ENCODE peak calls at places on chromosomes 12 and 14, in five cellular contexts. P, A, Q, T and U are unnamed samples.
A peak's percentile ranks its signal among the peaks of the same experiment; 100 is the strongest.

GRCh38 chr12:47844264-47845020 is 24.7 kb upstream of the HDAC7 start:
- DNase-seq in P (no peak), A (no peak), Q (no peak), T (no peak), U (no peak)

GRCh38 chr14:37968664-37969225 is 239.0 kb upstream of the SSTR1 start:
- DNase-seq in P (peak; percentile 17), A (no peak), Q (no peak), T (no peak), U (no peak)

GRCh38 chr12:40697566-40698257 is 5.5 kb downstream of the CNTN1 start:
- DNase-seq in P (no peak), A (no peak), Q (no peak), T (no peak), U (no peak)

GRCh38 chr14:35050652-35051051 is 4.6 kb downstream of the FAM177A1 start:
- DNase-seq in P (no peak), A (peak; percentile 48), Q (no peak), T (no peak), U (no peak)

GRCh38 chr12:75655233-75655879 is 143.9 kb upstream of the KRR1 start:
- DNase-seq in P (no peak), A (no peak), Q (no peak), T (no peak), U (no peak)

GRCh38 chr12:15280930-15281329 is 41.4 kb upstream of the PTPRO start:
- DNase-seq in P (no peak), A (no peak), Q (no peak), T (no peak), U (no peak)

GRCh38 chr12:132282950-132283771 is 46.2 kb downstream of the GALNT9 start:
- DNase-seq in P (no peak), A (no peak), Q (peak; percentile 11), T (no peak), U (peak; percentile 34)

GRCh38 chr14:68297871-68298468 is 478.4 kb downstream of the RAD51B start:
- DNase-seq in P (peak; percentile 28), A (peak; percentile 31), Q (no peak), T (peak; percentile 39), U (peak; percentile 93)

GRCh38 chr14:72745546-72745945 is 148.4 kb downstream of the DPF3 start:
- DNase-seq in P (no peak), A (no peak), Q (no peak), T (no peak), U (no peak)

GRCh38 chr12:105444050-105444808 is 113.7 kb downstream of the C12orf75 start:
- DNase-seq in P (no peak), A (no peak), Q (no peak), T (no peak), U (peak; percentile 11)

GRCh38 chr14:90991690-90992443 is 68.6 kb downstream of the RPS6KA5 start:
- DNase-seq in P (no peak), A (no peak), Q (no peak), T (no peak), U (no peak)

GRCh38 chr14:31692376-31692781 is 131.2 kb downstream of the NUBPL start:
- DNase-seq in P (no peak), A (peak; percentile 33), Q (no peak), T (no peak), U (no peak)

GRCh38 chr14:94569381-94570001 is 8.2 kb downstream of the SERPINA4 start:
- DNase-seq in P (no peak), A (no peak), Q (no peak), T (no peak), U (no peak)

GRCh38 chr12:12819752-12820311 is 6.7 kb downstream of the DDX47 start:
- DNase-seq in P (no peak), A (no peak), Q (no peak), T (no peak), U (peak; percentile 65)

GRCh38 chr14:33671556-33671955 is 279.3 kb downstream of the EGLN3 start:
- DNase-seq in P (no peak), A (no peak), Q (no peak), T (no peak), U (no peak)

DNA sequence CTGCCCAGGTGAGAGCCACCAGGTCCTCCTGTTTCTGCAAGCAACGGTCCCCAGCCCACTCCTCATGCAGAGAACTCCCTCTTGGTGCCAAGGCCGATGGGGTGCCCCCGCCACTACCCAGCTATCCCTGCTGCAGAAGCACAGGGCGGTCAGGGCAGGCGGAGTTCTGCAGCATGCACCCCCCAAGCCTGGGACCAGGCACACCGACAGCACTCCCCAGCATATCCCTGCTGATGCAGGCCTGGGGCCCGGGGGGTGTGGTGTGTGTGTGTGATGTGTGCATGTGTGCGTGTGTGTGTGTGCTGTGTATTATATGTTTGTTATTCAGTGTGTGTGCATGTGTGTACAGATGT is 27.7 kb upstream of the FZD10 start:
- DNase-seq in P (no peak), A (no peak), Q (no peak), T (no peak), U (no peak)
- H3K27ac ChIP-seq in P (no peak overlapping the region), A (no peak overlapping the region), Q (no peak overlapping the region), T (no peak overlapping the region), U (no peak overlapping the region)

DNA sequence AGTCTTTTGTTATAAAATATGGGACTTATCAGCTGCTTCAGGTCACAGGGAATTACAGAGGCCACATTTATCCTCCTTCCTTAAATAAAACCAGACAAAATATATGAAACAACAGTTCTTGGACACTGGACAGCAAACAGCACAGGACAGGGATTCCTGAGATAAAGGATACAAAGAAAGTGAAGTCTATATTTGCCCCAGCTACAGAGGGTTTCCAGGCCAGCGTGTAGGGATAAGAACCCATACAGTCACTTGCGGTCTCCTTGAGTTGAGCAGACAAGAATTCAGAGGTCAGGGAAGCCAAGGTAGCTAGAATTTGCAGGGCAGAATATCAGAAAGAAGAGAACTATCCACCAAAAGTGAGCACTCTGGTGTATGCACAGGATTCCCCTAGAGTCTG is 8.8 kb upstream of the LLPH start:
- DNase-seq in P (no peak), A (no peak), Q (no peak), T (no peak), U (no peak)
- H3K36me3 ChIP-seq in P (peaks cover 15% of the 10 kb centered on the region), A (peaks cover 61% of the 10 kb centered on the region), Q (peaks cover 16% of the 10 kb centered on the region), T (peaks cover 26% of the 10 kb centered on the region), U (peaks cover 60% of the 10 kb centered on the region)

GRCh38 chr14:69770559-69770958 is 3.6 kb downstream of the SRSF5 start:
- DNase-seq in P (no peak), A (no peak), Q (no peak), T (no peak), U (no peak)

GRCh38 chr14:69766984-69767368 is at the start of gene SRSF5:
- DNase-seq in P (peak; percentile 97), A (peak; percentile 96), Q (peak; percentile 95), T (peak; percentile 96), U (peak; percentile 96)

GRCh38 chr14:69769623-69770022 is 2.7 kb downstream of the SRSF5 start:
- DNase-seq in P (peak; percentile 45), A (no peak), Q (no peak), T (no peak), U (no peak)

GRCh38 chr14:69767369-69767999 is 542 bp downstream of the SRSF5 start:
- DNase-seq in P (peak; percentile 92), A (peak; percentile 95), Q (peak; percentile 86), T (peak; percentile 97), U (peak; percentile 90)

DNA sequence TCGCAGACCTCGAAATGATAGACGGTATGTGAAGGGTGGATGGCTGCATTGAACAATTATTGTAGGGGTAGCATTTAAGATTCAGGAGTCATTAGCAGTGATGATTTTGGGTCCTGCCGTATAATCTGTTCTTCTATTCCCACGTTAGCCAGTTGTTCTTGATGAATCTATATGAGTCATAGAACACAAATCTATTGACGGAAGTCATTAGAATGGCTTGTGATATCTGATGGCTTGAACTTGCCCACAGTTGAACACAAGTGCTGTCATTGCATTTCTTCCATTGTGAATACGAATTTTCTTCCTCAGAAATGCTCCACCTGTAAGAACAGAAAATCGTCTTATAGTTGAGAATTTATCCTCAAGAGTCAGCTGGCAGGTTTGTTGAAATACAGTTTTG is 1.9 kb downstream of the SRSF5 start:
- DNase-seq in P (no peak), A (no peak), Q (no peak), T (no peak), U (no peak)
- H3K4me3 ChIP-seq in P (no peak overlapping the region), A (peak overlapping the region; percentile 82), Q (peak overlapping the region; percentile 78), T (peak overlapping the region; percentile 80), U (no peak overlapping the region)

GRCh38 chr14:52266179-52266578 is 1.3 kb upstream of the PTGDR start:
- DNase-seq in P (peak; percentile 63), A (no peak), Q (no peak), T (no peak), U (no peak)

GRCh38 chr14:52269100-52269499 is 1.6 kb downstream of the PTGDR start:
- DNase-seq in P (no peak), A (no peak), Q (no peak), T (no peak), U (no peak)

GRCh38 chr14:52268191-52269061 is 928 bp downstream of the PTGDR start:
- DNase-seq in P (no peak), A (no peak), Q (peak; percentile 21), T (peak; percentile 66), U (no peak)

GRCh38 chr14:52266782-52267181 is 716 bp upstream of the PTGDR start:
- DNase-seq in P (peak; percentile 22), A (no peak), Q (no peak), T (no peak), U (no peak)

GRCh38 chr14:52267501-52268190 is at the start of gene PTGDR:
- DNase-seq in P (peak; percentile 12), A (no peak), Q (peak; percentile 57), T (peak; percentile 70), U (no peak)
- H3K27ac ChIP-seq in P (no peak within 1 kb of the TSS), A (no peak within 1 kb of the TSS), Q (peak within 1 kb of the TSS; percentile 31), T (no peak within 1 kb of the TSS), U (no peak within 1 kb of the TSS)

GRCh38 chr12:57448669-57449068 is 6.4 kb upstream of the INHBE start:
- DNase-seq in P (no peak), A (no peak), Q (no peak), T (no peak), U (no peak)
- H3K36me3 ChIP-seq in P (no peaks in the 10 kb centered on the region), A (no peaks in the 10 kb centered on the region), Q (no peaks in the 10 kb centered on the region), T (no peaks in the 10 kb centered on the region), U (no peaks in the 10 kb centered on the region)